ENCODE peak calls at places on chromosomes 5 and 9, in six cellular contexts. O is GM12878, X is K562, H is HCT116, G is H1, U is HepG2. P is an unnamed sample.

GRCh38 chr5:26881901-26882300 is 156.5 kb downstream of the CDH9 start:
- DNase-seq in O (no peak), X (no peak), H (no peak), G (no peak), U (no peak), P (no peak)

GRCh38 chr9:134456740-134457315 is 130.6 kb downstream of the RXRA start:
- DNase-seq in O (no peak), X (no peak), H (no peak), G (no peak), U (no peak), P (no peak)

GRCh38 chr5:142540774-142541466 is 145.0 kb downstream of the FGF1 start:
- DNase-seq in O (no peak), X (no peak), H (no peak), G (no peak), U (no peak), P (no peak)

GRCh38 chr5:73856972-73857371 is 231.0 kb downstream of the ARHGEF28 start:
- DNase-seq in O (no peak), X (no peak), H (no peak), G (no peak), U (no peak), P (no peak)

GRCh38 chr5:100726116-100726515 is 177.0 kb downstream of the ST8SIA4 start:
- DNase-seq in O (no peak), X (no peak), H (no peak), G (no peak), U (no peak), P (no peak)

GRCh38 chr9:8826281-8826680 is 1026.7 kb upstream of the DMAC1 start:
- DNase-seq in O (no peak), X (no peak), H (no peak), G (no peak), U (no peak), P (no peak)

GRCh38 chr9:92061184-92061583 is 54.0 kb downstream of the SPTLC1 start:
- DNase-seq in O (no peak), X (no peak), H (no peak), G (no peak), U (no peak), P (no peak)

GRCh38 chr5:95857185-95857945 is 34.8 kb upstream of the GLRX start:
- DNase-seq in O (no peak), X (peak; percentile 71), H (no peak), G (no peak), U (peak; percentile 93), P (no peak)

GRCh38 chr5:150780180-150780692 is 1.7 kb downstream of the SMIM3 start:
- DNase-seq in O (peak; percentile 81), X (no peak), H (no peak), G (no peak), U (no peak), P (no peak)

GRCh38 chr5:103293719-103294118 is 35.2 kb downstream of the MACIR start:
- DNase-seq in O (no peak), X (no peak), H (no peak), G (no peak), U (no peak), P (no peak)

GRCh38 chr5:63121471-63121870 is 542.9 kb downstream of the LRRC70 start:
- DNase-seq in O (no peak), X (no peak), H (no peak), G (no peak), U (no peak), P (no peak)

GRCh38 chr9:80596576-80596975 is 1024.8 kb downstream of the TLE4 start:
- DNase-seq in O (no peak), X (no peak), H (no peak), G (no peak), U (no peak), P (no peak)

GRCh38 chr9:135008416-135008815 is 79.1 kb upstream of the OLFM1 start:
- DNase-seq in O (no peak), X (no peak), H (no peak), G (no peak), U (no peak), P (no peak)

GRCh38 chr9:133369923-133370322 is 5.9 kb downstream of the SURF4 start:
- DNase-seq in O (no peak), X (no peak), H (no peak), G (no peak), U (no peak), P (no peak)
- TF ChIP-seq MAX in O (no peak), X (no peak), H (no peak), G (no peak), U (no peak), P (no peak)

DNA sequence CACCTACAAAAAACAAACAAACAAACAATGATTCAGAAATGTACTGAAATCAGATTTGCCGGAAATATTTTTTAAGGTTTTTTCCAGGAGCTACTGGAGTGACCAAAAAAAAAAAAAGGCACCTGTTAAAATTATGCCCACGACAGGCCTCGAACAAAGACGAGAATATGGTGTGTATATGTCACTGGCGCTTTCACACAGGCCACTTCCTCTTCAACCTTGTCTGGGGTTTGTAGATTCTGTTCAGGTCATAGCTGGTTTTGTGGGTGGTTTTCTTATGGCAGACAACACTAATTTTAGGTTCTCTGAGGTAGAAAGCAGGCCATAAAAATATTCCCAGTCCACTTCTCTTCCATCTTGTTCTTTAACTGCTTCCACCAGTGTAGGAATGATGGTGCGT is 7.0 kb downstream of the NDUFB6 start:
- DNase-seq in O (no peak), X (no peak), H (no peak), G (no peak), U (no peak), P (no peak)
- TF ChIP-seq SP1 in O (no peak), X (no peak), H (no peak), G (no peak), U (no peak), P (no peak)

GRCh38 chr5:105150324-105150723 is 1587.7 kb upstream of the NUDT12 start:
- DNase-seq in O (no peak), X (no peak), H (no peak), G (no peak), U (no peak), P (no peak)
- TF ChIP-seq MAX in O (no peak), X (no peak), H (no peak), G (no peak), U (no peak), P (no peak)

DNA sequence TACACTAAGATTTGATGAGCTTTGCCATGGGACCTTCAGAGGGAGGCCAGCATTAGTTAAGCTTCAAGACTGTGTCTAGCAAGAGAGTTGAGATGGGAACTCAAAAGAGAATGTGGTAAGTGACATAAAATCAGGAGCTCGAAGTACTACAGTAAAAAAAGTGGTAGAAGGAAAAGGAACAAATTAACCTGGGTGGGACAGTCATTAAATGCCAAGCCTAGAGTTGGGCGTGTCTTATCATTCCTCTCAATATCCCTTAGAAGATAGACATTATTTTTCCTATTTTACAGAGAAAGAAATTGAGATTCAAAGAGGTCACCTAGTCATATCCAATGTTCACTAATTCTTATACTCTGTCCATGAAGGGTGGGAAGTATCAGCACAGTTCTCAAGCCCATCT is 3.3 kb upstream of the TXN start:
- DNase-seq in O (no peak), X (no peak), H (no peak), G (no peak), U (no peak), P (no peak)
- TF ChIP-seq SP1 in O (no peak), X (no peak), H (no peak), G (no peak), U (no peak), P (no peak)

GRCh38 chr9:35333551-35333950 is 156.4 kb upstream of the RUSC2 start:
- DNase-seq in O (no peak), X (no peak), H (no peak), G (no peak), U (no peak), P (no peak)
- TF ChIP-seq MAX in O (no peak), X (no peak), H (no peak), G (no peak), U (no peak), P (no peak)